ENCODE peak calls at places on chromosomes 2 and 18, in eight cellular contexts. A is heart right ventricle, I is Karpas-422, N is mesenchymal stem cell, S is mesendoderm, B is astrocyte, P is left ventricle myocardium inferior, J is Panc1. H is an unnamed sample. For H3K4me1, the result is how much of the 10 kb centered on the place peaks cover.

GRCh38 chr2:18410543-18410942 is 149.9 kb downstream of the RDH14 start:
- DNase-seq in A (no peak), I (no peak), N (no peak), S (no peak), B (no peak), P (no peak), J (no peak), H (no peak)

GRCh38 chr2:119826370-119826961 is 66.7 kb downstream of the PTPN4 start:
- DNase-seq in A (no peak), I (peak), N (peak), S (peak), B (no peak), P (no peak), J (no peak), H (peak)

GRCh38 chr2:237059155-237059875 is 26.4 kb upstream of the COPS8 start:
- DNase-seq in A (no peak), I (peak), N (no peak), S (no peak), B (no peak), P (no peak), J (no peak), H (no peak)

GRCh38 chr2:156405586-156405985 is 30.6 kb upstream of the GPD2 start:
- DNase-seq in A (no peak), I (no peak), N (peak), S (peak), B (no peak), P (no peak), J (no peak), H (peak)

GRCh38 chr2:160467086-160467485 is 26.5 kb downstream of the RBMS1 start:
- DNase-seq in A (no peak), I (no peak), N (no peak), S (no peak), B (no peak), P (no peak), J (no peak), H (no peak)

GRCh38 chr18:49041677-49042570 is 91.2 kb upstream of the SMAD7 start:
- DNase-seq in A (peak), I (peak), N (peak), S (peak), B (peak), P (peak), J (no peak), H (no peak)

GRCh38 chr2:212892193-212892592 is 259.2 kb downstream of the IKZF2 start:
- DNase-seq in A (no peak), I (peak), N (peak), S (peak), B (peak), P (no peak), J (no peak), H (peak)

GRCh38 chr2:218832520-218832919 is 917 bp upstream of the PRKAG3 start:
- DNase-seq in A (peak), I (no peak), N (no peak), S (no peak), B (no peak), P (peak), J (no peak), H (peak)

GRCh38 chr2:170845343-170845742 is 28.7 kb downstream of the GAD1 start:
- DNase-seq in A (no peak), I (peak), N (no peak), S (peak), B (no peak), P (no peak), J (no peak), H (no peak)

GRCh38 chr2:213475433-213475832 is 191.2 kb downstream of the SPAG16 start:
- DNase-seq in A (no peak), I (no peak), N (no peak), S (peak), B (peak), P (no peak), J (no peak), H (no peak)

GRCh38 chr2:11778923-11779757 is 32.7 kb downstream of the LPIN1 start:
- DNase-seq in A (peak), I (peak), N (peak), S (peak), B (no peak), P (peak), J (no peak), H (peak)

GRCh38 chr2:217440000-217440399 is 562.8 kb downstream of the TNS1 start:
- DNase-seq in A (no peak), I (no peak), N (peak), S (no peak), B (no peak), P (no peak), J (no peak), H (no peak)

GRCh38 chr2:173997269-173997668 is 32.1 kb upstream of the SP3 start:
- DNase-seq in A (peak), I (peak), N (no peak), S (no peak), B (no peak), P (peak), J (no peak), H (no peak)

GRCh38 chr2:130798472-130799221 is 38.1 kb upstream of the ARHGEF4 start:
- DNase-seq in A (peak), I (no peak), N (peak), S (peak), B (no peak), P (peak), J (no peak), H (no peak)

DNA sequence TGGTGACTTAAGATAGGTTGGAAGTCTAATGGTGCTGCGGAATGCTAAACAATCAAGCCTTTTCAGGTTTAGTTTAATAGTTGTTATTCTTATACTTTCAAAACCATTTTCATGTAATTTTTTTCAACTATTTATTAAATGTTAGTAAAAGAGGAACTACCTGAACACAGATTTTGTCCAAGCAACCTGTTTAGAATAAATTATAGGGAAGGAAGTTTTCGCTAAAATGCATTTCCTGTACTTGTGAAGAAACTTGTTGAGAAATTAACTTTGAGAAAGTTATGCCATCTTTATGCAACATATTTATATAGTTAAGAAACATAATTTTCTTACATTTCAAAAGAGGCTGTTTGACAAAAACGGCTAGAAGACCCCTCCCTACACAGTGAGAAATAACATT is 16.6 kb downstream of the MAP4K4 start:
- DNase-seq in A (no peak), I (no peak), N (no peak), S (no peak), B (no peak), P (no peak), J (no peak), H (no peak)
- H3K4me1 ChIP-seq in A (under half), I (under half), N (under half), S (under half), B (under half), P (half or more), J (under half), H (under half)

GRCh38 chr18:12231986-12232385 is 22.2 kb upstream of the CIDEA start:
- DNase-seq in A (no peak), I (no peak), N (no peak), S (no peak), B (no peak), P (no peak), J (no peak), H (no peak)
- H3K4me1 ChIP-seq in A (under half), I (under half), N (under half), S (under half), B (under half), P (under half), J (under half), H (under half)

GRCh38 chr2:42963452-42964068 is 171.2 kb upstream of the HAAO start:
- DNase-seq in A (no peak), I (no peak), N (no peak), S (no peak), B (no peak), P (no peak), J (no peak), H (no peak)
- H3K4me1 ChIP-seq in A (under half), I (under half), N (under half), S (under half), B (under half), P (half or more), J (under half), H (under half)

GRCh38 chr2:54906711-54907110 is 143.5 kb downstream of the RTN4 start:
- DNase-seq in A (no peak), I (no peak), N (no peak), S (peak), B (no peak), P (no peak), J (no peak), H (no peak)
- H3K4me1 ChIP-seq in A (under half), I (under half), N (under half), S (under half), B (under half), P (under half), J (under half), H (under half)

GRCh38 chr2:72113847-72114692 is 33.6 kb downstream of the CYP26B1 start:
- DNase-seq in A (no peak), I (no peak), N (no peak), S (no peak), B (no peak), P (no peak), J (no peak), H (no peak)

GRCh38 chr2:72111061-72111460 is 36.6 kb downstream of the CYP26B1 start:
- DNase-seq in A (no peak), I (no peak), N (no peak), S (no peak), B (no peak), P (no peak), J (no peak), H (no peak)

GRCh38 chr2:72112981-72113846 is 34.4 kb downstream of the CYP26B1 start:
- DNase-seq in A (no peak), I (no peak), N (no peak), S (no peak), B (no peak), P (no peak), J (no peak), H (no peak)

GRCh38 chr2:72114693-72115051 is 33.0 kb downstream of the CYP26B1 start:
- DNase-seq in A (no peak), I (no peak), N (no peak), S (peak), B (no peak), P (no peak), J (no peak), H (no peak)

DNA sequence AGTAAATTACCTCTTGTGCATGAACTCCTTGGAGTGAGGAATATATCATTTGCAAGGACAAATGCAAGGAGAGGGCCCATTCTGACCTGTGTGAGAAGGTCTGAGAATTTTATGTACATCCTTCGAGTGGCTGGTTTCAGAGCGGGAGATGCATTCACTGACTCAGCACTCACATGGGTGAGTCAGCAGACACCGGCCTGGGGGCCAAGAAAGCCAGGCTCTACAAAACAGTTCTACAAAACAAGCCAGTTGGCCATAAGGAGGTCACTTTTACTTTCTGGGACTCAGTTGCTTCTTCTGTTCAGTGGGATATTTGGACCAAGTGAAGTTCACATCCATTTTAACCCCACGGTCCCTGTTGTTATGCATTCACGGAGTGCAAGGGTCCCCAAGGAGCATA is 35.2 kb downstream of the CYP26B1 start:
- DNase-seq in A (no peak), I (no peak), N (no peak), S (no peak), B (peak), P (no peak), J (no peak), H (no peak)
- H3K4me1 ChIP-seq in A (under half), I (under half), N (under half), S (under half), B (under half), P (under half), J (under half), H (under half)

GRCh38 chr2:38603402-38604265 is 906 bp upstream of the HNRNPLL start:
- DNase-seq in A (peak), I (peak), N (peak), S (peak), B (peak), P (peak), J (peak), H (peak)
- H3K4me1 ChIP-seq in A (under half), I (half or more), N (under half), S (under half), B (under half), P (under half), J (under half), H (under half)

DNA sequence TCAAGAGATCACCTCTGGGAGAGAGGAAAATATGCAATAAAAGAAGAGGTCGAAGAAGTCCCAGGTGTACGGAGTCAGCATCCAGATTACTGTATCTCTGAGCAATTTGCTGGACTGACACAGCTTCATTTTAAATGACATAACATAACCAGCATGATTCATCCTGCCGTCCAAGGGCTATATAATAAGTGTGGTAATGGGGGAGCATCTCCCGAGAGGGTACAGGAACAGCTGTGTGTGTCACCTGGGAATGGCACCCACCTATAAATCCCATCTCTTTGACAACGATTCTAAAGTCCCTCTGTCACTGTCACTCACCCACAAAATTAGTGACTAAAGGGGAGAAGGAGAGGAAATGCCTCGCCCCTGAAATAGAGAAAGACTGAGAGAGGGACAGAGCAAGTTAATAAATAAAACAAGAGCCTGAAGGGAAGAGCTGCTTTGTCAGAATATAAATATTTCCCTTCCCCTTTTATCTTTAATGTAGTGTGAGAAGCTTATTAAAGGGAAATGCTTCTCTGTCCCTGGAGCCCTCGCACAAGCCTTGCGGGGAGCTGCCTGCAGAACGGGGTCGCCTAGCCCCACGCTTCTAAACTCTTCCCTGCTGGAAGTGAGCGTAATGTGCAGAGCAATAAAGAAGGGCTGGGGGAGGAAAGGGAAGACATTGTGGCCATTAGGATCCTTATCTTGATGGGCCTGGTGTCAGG is 19.2 kb upstream of the FZD7 start:
- DNase-seq in A (no peak), I (no peak), N (peak), S (peak), B (no peak), P (no peak), J (no peak), H (no peak)
- H3K4me1 ChIP-seq in A (under half), I (under half), N (under half), S (under half), B (under half), P (under half), J (under half), H (under half)

DNA sequence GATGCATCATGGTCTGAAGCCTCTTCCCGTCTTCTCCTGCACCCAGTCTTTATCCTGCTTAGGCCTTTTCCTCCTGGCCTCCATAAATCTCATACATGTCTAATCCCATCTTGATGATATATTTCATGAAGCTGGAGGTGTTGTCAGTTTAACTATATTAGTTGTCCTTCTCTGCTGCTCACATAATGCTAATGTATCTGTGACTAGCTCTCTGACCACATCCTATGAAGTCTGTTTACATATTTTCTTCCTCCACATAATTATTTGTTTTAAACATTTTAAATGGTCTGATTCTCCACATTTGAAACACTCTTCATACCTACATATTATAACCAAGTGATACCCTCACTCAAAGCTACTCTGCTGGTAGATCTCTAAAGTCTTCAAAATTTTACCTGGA is 315.2 kb upstream of the RND3 start:
- DNase-seq in A (no peak), I (no peak), N (peak), S (no peak), B (no peak), P (no peak), J (no peak), H (no peak)
- H3K4me1 ChIP-seq in A (under half), I (under half), N (under half), S (under half), B (under half), P (under half), J (under half), H (under half)

H was measured in A549.